ENCODE peak calls at places on chromosomes 6 and 20, in seven cellular contexts. S, G, O, D, Q, H and W are unnamed samples.

GRCh38 chr6:143941852-143942627 is 66.0 kb downstream of the PLAGL1 start:
- DNase-seq in H (peak; percentile 23), D (peak; percentile 28), Q (peak; percentile 23), S (peak; percentile 79), G (peak; percentile 53), O (no peak), W (peak; percentile 38)

GRCh38 chr20:5480824-5481600 is 164.3 kb upstream of the PROKR2 start:
- DNase-seq in Q (no peak), S (no peak), O (peak; percentile 95), G (no peak), D (no peak), H (no peak), W (no peak)

GRCh38 chr6:163863565-163863964 is 449.0 kb downstream of the QKI start:
- DNase-seq in D (no peak), H (no peak), Q (no peak), G (no peak), O (no peak), S (no peak), W (no peak)

GRCh38 chr20:32480361-32481199 is 104.6 kb downstream of the NOL4L start:
- DNase-seq in D (no peak), O (no peak), Q (no peak), H (no peak), S (no peak), G (no peak), W (no peak)

GRCh38 chr6:34679552-34680255 is 16.9 kb downstream of the ILRUN start:
- DNase-seq in D (no peak), Q (no peak), H (no peak), G (no peak), O (no peak), S (no peak), W (no peak)

GRCh38 chr6:53074347-53074746 is 9.1 kb downstream of the FBXO9 start:
- DNase-seq in O (no peak), S (no peak), Q (no peak), G (no peak), H (no peak), D (no peak), W (no peak)

GRCh38 chr6:157244175-157244574 is 79.1 kb downstream of the TMEM242 start:
- DNase-seq in O (no peak), D (peak; percentile 16), H (no peak), Q (no peak), G (no peak), S (no peak), W (no peak)

GRCh38 chr20:62142252-62143117 is 709 bp downstream of the PSMA7 start:
- DNase-seq in Q (no peak), D (no peak), G (no peak), O (no peak), S (peak; percentile 35), H (no peak), W (no peak)

GRCh38 chr6:52161689-52162438 is 24.3 kb upstream of the IL17A start:
- DNase-seq in H (no peak), Q (no peak), O (no peak), S (no peak), G (no peak), D (no peak), W (no peak)